ENCODE peak calls at places on chromosomes 16 and 17, in eight cellular contexts. O is CD8-positive, alpha-beta T cell; F is A549; T is K562; Y is thoracic aorta; P is stomach; N is adrenal gland; M is breast epithelium. Z is an unnamed sample. For H3K4me1, the result is how much of the 10 kb centered on the place peaks cover.

GRCh38 chr17:40341808-40342574 is 22.5 kb downstream of the GJD3 start:
- DNase-seq in N (peak), F (peak), M (peak), P (peak), O (peak), T (peak), Y (no peak), Z (peak)

GRCh38 chr17:58386708-58387107 is 30.6 kb downstream of the RNF43 start:
- DNase-seq in O (no peak), M (no peak), F (no peak), T (no peak), N (no peak), P (no peak), Y (no peak), Z (no peak)

GRCh38 chr16:990516-991291 is 9.1 kb downstream of the SOX8 start:
- DNase-seq in O (no peak), T (no peak), F (no peak), N (no peak), P (no peak), Y (no peak), M (no peak), Z (no peak)

GRCh38 chr17:17067277-17067676 is 25.0 kb downstream of the MPRIP start:
- DNase-seq in F (no peak), T (no peak), O (no peak), M (no peak), N (no peak), P (no peak), Y (no peak), Z (no peak)

GRCh38 chr17:2090804-2091534 is 36.1 kb downstream of the HIC1 start:
- DNase-seq in N (no peak), M (no peak), Y (no peak), P (no peak), O (no peak), F (peak), T (no peak), Z (peak)

GRCh38 chr16:1809281-1809801 is 15.8 kb upstream of the IGFALS start:
- DNase-seq in N (no peak), Y (no peak), M (no peak), P (no peak), T (peak), O (no peak), F (no peak), Z (no peak)

GRCh38 chr17:44091200-44091997 is 20.9 kb downstream of the G6PC3 start:
- DNase-seq in N (no peak), F (no peak), Y (no peak), P (no peak), M (no peak), T (no peak), O (no peak), Z (no peak)

GRCh38 chr16:54317306-54317705 is 30.7 kb upstream of the IRX3 start:
- DNase-seq in O (no peak), T (no peak), M (no peak), P (no peak), N (no peak), Y (no peak), F (no peak), Z (no peak)

GRCh38 chr16:55351936-55352335 is 27.9 kb downstream of the IRX6 start:
- DNase-seq in N (no peak), P (no peak), T (no peak), M (no peak), F (no peak), O (no peak), Y (no peak), Z (no peak)

GRCh38 chr16:69397821-69398521 is 12.2 kb upstream of the TERF2 start:
- DNase-seq in Y (no peak), M (no peak), O (no peak), F (peak), N (peak), P (no peak), T (peak), Z (peak)

GRCh38 chr17:76690596-76691280 is 20.0 kb downstream of the MXRA7 start:
- DNase-seq in F (no peak), O (no peak), M (no peak), N (no peak), Y (no peak), T (no peak), P (no peak), Z (no peak)

GRCh38 chr17:2002767-2003329 is 22.3 kb downstream of the RTN4RL1 start:
- DNase-seq in Y (no peak), P (no peak), M (no peak), F (no peak), T (no peak), N (no peak), O (no peak), Z (no peak)

GRCh38 chr16:1291576-1291974 is 17.9 kb upstream of the UBE2I start:
- DNase-seq in F (no peak), T (no peak), P (no peak), O (no peak), M (no peak), Y (no peak), N (no peak), Z (no peak)

GRCh38 chr16:54096607-54097006 is 190.0 kb downstream of the IRX3 start:
- DNase-seq in O (no peak), T (no peak), F (no peak), M (no peak), N (no peak), Y (no peak), P (no peak), Z (no peak)

GRCh38 chr16:50618238-50618918 is 62.7 kb downstream of the SNX20 start:
- DNase-seq in Y (no peak), N (no peak), F (no peak), M (no peak), P (no peak), O (no peak), T (no peak), Z (no peak)

GRCh38 chr16:72590179-72590937 is 418.4 kb upstream of the PMFBP1 start:
- DNase-seq in Y (no peak), T (no peak), O (no peak), M (no peak), F (no peak), N (no peak), P (no peak), Z (no peak)

GRCh38 chr16:51500306-51500705 is 349.2 kb upstream of the SALL1 start:
- DNase-seq in M (no peak), F (peak), T (no peak), P (no peak), Y (no peak), O (no peak), N (no peak), Z (no peak)

GRCh38 chr16:89984215-89984614 is 35.0 kb downstream of the DBNDD1 start:
- DNase-seq in M (no peak), T (no peak), P (no peak), Y (no peak), F (no peak), O (no peak), N (no peak), Z (no peak)

GRCh38 chr17:11705111-11705510 is 106.8 kb downstream of the DNAH9 start:
- DNase-seq in M (no peak), N (no peak), Y (no peak), P (no peak), F (no peak), T (no peak), O (no peak), Z (no peak)

GRCh38 chr17:44221072-44221861 is 1.8 kb upstream of the UBTF start:
- DNase-seq in F (peak), Y (no peak), P (peak), M (peak), T (peak), N (peak), O (peak), Z (peak)

GRCh38 chr17:81120149-81120484 is 45.2 kb upstream of the PVALEF start:
- DNase-seq in T (no peak), F (no peak), M (no peak), P (no peak), N (no peak), O (no peak), Y (no peak), Z (no peak)

GRCh38 chr16:6891486-6891885 is 441.2 kb upstream of the RBFOX1 start:
- DNase-seq in Y (no peak), N (no peak), O (no peak), P (no peak), T (no peak), F (no peak), M (no peak), Z (no peak)

GRCh38 chr16:70438325-70438982 is 446 bp downstream of the ST3GAL2 start:
- DNase-seq in P (no peak), T (peak), N (peak), Y (no peak), M (no peak), O (no peak), F (no peak), Z (no peak)

GRCh38 chr17:48351916-48352332 is 78.1 kb downstream of the SKAP1 start:
- DNase-seq in M (no peak), N (no peak), T (peak), Y (no peak), P (no peak), F (peak), O (no peak), Z (no peak)

GRCh38 chr17:1422907-1423306 is 22.9 kb upstream of the YWHAE start:
- DNase-seq in P (no peak), F (peak), O (no peak), N (peak), Y (peak), M (no peak), T (no peak), Z (no peak)

GRCh38 chr17:14205380-14205779 is 31.3 kb downstream of the CDRT15 start:
- DNase-seq in T (no peak), M (no peak), P (no peak), N (no peak), Y (no peak), F (no peak), O (no peak), Z (no peak)
- H3K4me1 ChIP-seq in T (under half), M (under half), P (under half), N (under half), Y (under half), F (under half), O (half or more), Z (under half)

GRCh38 chr16:28090646-28091377 is 27.3 kb upstream of the GSG1L start:
- DNase-seq in P (no peak), T (peak), M (no peak), F (no peak), O (no peak), Y (no peak), N (peak), Z (no peak)
- TF ChIP-seq CTCF in P (no peak), T (peak), M (no peak), F (no peak), O (no peak), Y (no peak), N (no peak), Z (no peak)

GRCh38 chr16:29975811-29976511 is 2.3 kb downstream of the TAOK2 start:
- DNase-seq in F (no peak), M (no peak), P (no peak), O (no peak), N (no peak), T (no peak), Y (no peak), Z (no peak)
- H3K4me3 ChIP-seq in F (peak), M (peak), P (peak), O (no peak), N (no peak), T (peak), Y (peak), Z (peak)

DNA sequence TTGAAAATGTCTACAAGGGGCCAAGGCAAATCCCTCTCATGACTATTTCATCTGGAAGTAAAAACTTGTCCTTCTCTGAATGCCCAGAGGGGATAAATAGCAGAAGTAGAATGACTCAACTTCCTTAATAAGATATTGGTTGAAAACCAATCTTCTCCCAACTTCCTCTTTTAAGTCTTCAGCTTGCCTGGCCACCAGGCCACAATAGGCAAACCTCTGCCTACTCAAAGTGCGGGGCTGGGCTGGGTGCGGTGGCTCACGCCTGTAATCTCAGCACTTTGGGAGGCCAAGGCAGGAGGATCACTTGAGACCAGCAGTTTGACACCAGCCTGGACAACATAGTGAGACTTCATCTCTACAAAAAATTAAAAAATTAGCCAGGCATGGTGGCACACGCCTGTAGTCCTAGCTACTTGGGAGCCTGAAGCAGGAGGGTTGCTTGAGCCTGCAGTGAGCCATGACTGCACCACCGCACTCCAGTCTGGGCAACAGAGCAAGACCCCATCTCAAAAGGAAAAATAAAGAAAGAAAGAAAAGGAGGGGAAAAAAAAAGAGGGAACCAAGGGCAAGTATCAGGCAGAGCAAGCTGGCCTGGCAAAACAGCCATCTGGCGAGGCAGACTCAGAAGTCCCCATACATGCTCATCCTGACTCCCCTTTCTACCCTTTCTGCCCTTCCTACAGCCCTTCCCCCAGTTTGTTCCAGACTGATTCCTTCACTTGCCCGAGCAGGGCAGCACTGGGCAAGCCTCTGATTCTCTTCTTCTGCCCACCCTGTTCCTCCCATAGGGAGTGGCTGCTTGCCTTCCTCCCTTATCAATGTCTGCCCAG is 20.6 kb downstream of the MAP3K14 start:
- DNase-seq in Y (no peak), M (no peak), P (no peak), F (no peak), N (no peak), T (no peak), O (no peak), Z (no peak)
- H3K4me1 ChIP-seq in Y (half or more), M (under half), P (half or more), F (half or more), N (half or more), T (under half), O (under half), Z (half or more)

GRCh38 chr16:17565605-17566004 is 94.8 kb upstream of the XYLT1 start:
- DNase-seq in T (peak), F (no peak), Y (no peak), M (no peak), N (no peak), P (no peak), O (no peak), Z (no peak)
- TF ChIP-seq CTCF in T (peak), F (no peak), Y (no peak), M (no peak), N (no peak), P (no peak), O (no peak), Z (no peak)

GRCh38 chr17:78921437-78921971 is 3.7 kb downstream of the TIMP2 start:
- DNase-seq in N (peak), F (no peak), O (no peak), M (no peak), P (no peak), T (peak), Y (no peak), Z (peak)
- H3K4me3 ChIP-seq in N (no peak), F (no peak), O (no peak), M (no peak), P (no peak), T (no peak), Y (peak), Z (peak)

GRCh38 chr16:13186813-13187212 is 285.4 kb downstream of the SHISA9 start:
- DNase-seq in F (no peak), M (no peak), O (no peak), Y (no peak), P (no peak), T (no peak), N (no peak), Z (no peak)

GRCh38 chr16:13176711-13177110 is 275.3 kb downstream of the SHISA9 start:
- DNase-seq in P (no peak), Y (no peak), F (no peak), T (no peak), M (no peak), O (no peak), N (no peak), Z (no peak)

GRCh38 chr16:13178318-13178717 is 276.9 kb downstream of the SHISA9 start:
- DNase-seq in Y (no peak), P (no peak), F (no peak), N (no peak), O (no peak), T (no peak), M (no peak), Z (no peak)

DNA sequence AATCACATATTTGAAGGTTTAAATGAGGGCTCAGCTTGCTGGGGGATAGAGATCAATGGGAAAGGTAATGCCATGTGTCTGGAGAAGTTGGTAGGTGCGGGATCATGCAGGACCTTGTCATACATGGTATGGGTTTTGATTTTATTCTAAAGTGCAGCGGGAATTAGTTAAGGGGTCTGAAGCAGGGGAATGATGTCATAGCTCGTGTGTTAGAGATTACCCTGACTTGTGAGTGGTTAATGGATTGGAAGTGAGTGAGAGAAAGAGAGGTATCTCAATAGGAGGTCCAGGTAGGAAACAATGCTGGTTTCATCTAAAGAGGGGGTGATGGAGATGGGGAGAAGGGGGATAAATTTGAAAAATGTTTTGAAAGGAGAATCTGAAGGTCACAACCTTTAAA is 280.0 kb downstream of the SHISA9 start:
- DNase-seq in Y (no peak), P (no peak), T (no peak), M (no peak), N (no peak), F (no peak), O (no peak), Z (no peak)
- H3K4me1 ChIP-seq in Y (under half), P (under half), T (under half), M (under half), N (under half), F (under half), O (under half), Z (under half)

Z was measured in tibial artery.